ENCODE peak calls at places on chromosomes 3 and 15, in six cellular contexts. K is amniotic epithelial cell; D is memory B cell; Q is stimulated activated CD4-positive, alpha-beta T cell treated with anti-CD3 and anti-CD28 coated beads, Interleukin-1b, Interleukin-23, amount 100 ng/mL, for 48 hours; I is nucleus accumbens; A is HCT116. M is an unnamed sample.
A peak's percentile ranks its signal among the peaks of the same experiment; 100 is the strongest.

GRCh38 chr15:83653639-83654378 is at the start of gene ADAMTSL3:
- DNase-seq in K (peak; percentile 20), D (no peak), Q (no peak), I (no peak), A (no peak), M (no peak)

GRCh38 chr3:10449436-10449835 is 56.0 kb downstream of the ATP2B2 start:
- DNase-seq in K (no peak), D (no peak), Q (no peak), I (no peak), A (no peak), M (no peak)

GRCh38 chr3:35638640-35639250 is 580 bp upstream of the ARPP21 start:
- DNase-seq in K (no peak), D (no peak), Q (no peak), I (no peak), A (no peak), M (no peak)

GRCh38 chr15:100902436-100903190 is 16.5 kb upstream of the LRRK1 start:
- DNase-seq in K (peak; percentile 81), D (no peak), Q (no peak), I (no peak), A (no peak), M (no peak)

GRCh38 chr3:160016972-160017371 is 28.3 kb downstream of the IL12A start:
- DNase-seq in K (peak; percentile 54), D (no peak), Q (no peak), I (no peak), A (no peak), M (peak; percentile 75)

GRCh38 chr3:122324871-122325323 is at the start of gene CSTA:
- DNase-seq in K (peak; percentile 20), D (no peak), Q (no peak), I (no peak), A (no peak), M (no peak)

GRCh38 chr3:33000698-33001385 is 49.4 kb downstream of the CCR4 start:
- DNase-seq in K (no peak), D (no peak), Q (no peak), I (no peak), A (no peak), M (no peak)

GRCh38 chr15:33309602-33310276 is 1.0 kb upstream of the RYR3 start:
- DNase-seq in K (no peak), D (no peak), Q (no peak), I (no peak), A (no peak), M (no peak)

GRCh38 chr3:143286392-143287010 is 166.9 kb downstream of the CHST2 start:
- DNase-seq in K (no peak), D (no peak), Q (no peak), I (no peak), A (no peak), M (no peak)

GRCh38 chr3:40620151-40620550 is 95.4 kb downstream of the ZNF621 start:
- DNase-seq in K (no peak), D (no peak), Q (no peak), I (no peak), A (no peak), M (no peak)

GRCh38 chr15:82045179-82045891 is 483 bp downstream of the MEX3B start:
- DNase-seq in K (peak; percentile 31), D (peak; percentile 21), Q (peak; percentile 9), I (no peak), A (no peak), M (no peak)

GRCh38 chr3:18745472-18745871 is 320.3 kb upstream of the SATB1 start:
- DNase-seq in K (no peak), D (no peak), Q (no peak), I (no peak), A (no peak), M (no peak)

GRCh38 chr3:197374951-197375560 is 76.6 kb upstream of the DLG1 start:
- DNase-seq in K (no peak), D (no peak), Q (no peak), I (no peak), A (no peak), M (no peak)

GRCh38 chr3:186239321-186239720 is 122.7 kb downstream of the DGKG start:
- DNase-seq in K (peak; percentile 59), D (no peak), Q (no peak), I (no peak), A (no peak), M (no peak)

GRCh38 chr15:90512981-90513380 is 16.7 kb upstream of the CRTC3 start:
- DNase-seq in K (no peak), D (no peak), Q (no peak), I (no peak), A (no peak), M (no peak)

GRCh38 chr3:127978636-127979035 is 63.6 kb downstream of the KBTBD12 start:
- DNase-seq in K (no peak), D (no peak), Q (no peak), I (no peak), A (no peak), M (no peak)

GRCh38 chr3:47634996-47635395 is 56.3 kb upstream of the CSPG5 start:
- DNase-seq in K (no peak), D (no peak), Q (no peak), I (no peak), A (no peak), M (peak; percentile 80)

GRCh38 chr3:63818282-63819150 is 583 bp upstream of the C3orf49 start:
- DNase-seq in K (peak; percentile 51), D (peak; percentile 66), Q (peak; percentile 48), I (no peak), A (peak; percentile 28), M (peak; percentile 60)

M was measured in COLO829.